ENCODE peak calls at places on chromosomes 6 and 20, in five cellular contexts. Q, Y, H, D and J are unnamed samples.

GRCh38 chr6:47438481-47439347 is 38.9 kb upstream of the CD2AP start:
- DNase-seq in Q (no peak), Y (no peak), H (no peak), D (no peak), J (no peak)

GRCh38 chr20:56414842-56415765 is 3.0 kb downstream of the CASS4 start:
- DNase-seq in Q (no peak), Y (no peak), H (peak), D (peak), J (no peak)

GRCh38 chr6:43076093-43076927 is at the start of gene PTK7:
- DNase-seq in Q (no peak), Y (no peak), H (no peak), D (peak), J (no peak)

GRCh38 chr6:57242505-57242904 is 20.4 kb upstream of the RAB23 start:
- DNase-seq in Q (no peak), Y (no peak), H (no peak), D (no peak), J (no peak)

GRCh38 chr6:138609801-138610430 is 110.6 kb upstream of the NHSL1 start:
- DNase-seq in Q (no peak), Y (no peak), H (no peak), D (no peak), J (no peak)

GRCh38 chr20:63085087-63085861 is 78.5 kb upstream of the BHLHE23 start:
- DNase-seq in Q (no peak), Y (no peak), H (peak), D (no peak), J (peak)

GRCh38 chr6:29589423-29590048 is 4.6 kb downstream of the OR2H2 start:
- DNase-seq in Q (no peak), Y (peak), H (peak), D (peak), J (no peak)

GRCh38 chr20:10731190-10731955 is 57.6 kb upstream of the JAG1 start:
- DNase-seq in Q (no peak), Y (no peak), H (no peak), D (no peak), J (peak)